ENCODE peak calls at places on chromosomes 12 and 14, in seven cellular contexts. Z is NCI-H524, E is NT2/D1, A is GM12865, L is NCI-H345, U is A673, I is lower lobe of right lung. T is an unnamed sample.

GRCh38 chr12:46475972-46476645 is 103.5 kb upstream of the SLC38A2 start:
- DNase-seq in Z (no peak), E (no peak), A (no peak), L (no peak), U (no peak), I (no peak), T (no peak)

GRCh38 chr14:96929969-96930368 is 132.8 kb downstream of the VRK1 start:
- DNase-seq in Z (no peak), E (no peak), A (no peak), L (no peak), U (no peak), I (no peak), T (no peak)

GRCh38 chr12:119153477-119154434 is 25.0 kb upstream of the HSPB8 start:
- DNase-seq in Z (no peak), E (peak; percentile 97), A (peak; percentile 4), L (no peak), U (peak; percentile 25), I (peak; percentile 81), T (no peak)

GRCh38 chr14:54773171-54774006 is 129.2 kb downstream of the GCH1 start:
- DNase-seq in Z (peak; percentile 93), E (peak; percentile 87), A (peak; percentile 76), L (peak; percentile 77), U (peak; percentile 97), I (peak; percentile 82), T (peak; percentile 80)

GRCh38 chr12:22453511-22453910 is 90.8 kb downstream of the C2CD5 start:
- DNase-seq in Z (no peak), E (no peak), A (no peak), L (no peak), U (no peak), I (no peak), T (no peak)

GRCh38 chr12:108646597-108647190 is 13.0 kb upstream of the SELPLG start:
- DNase-seq in Z (no peak), E (no peak), A (no peak), L (no peak), U (no peak), I (no peak), T (no peak)

GRCh38 chr12:24960222-24960855 is 11.4 kb upstream of the BCAT1 start:
- DNase-seq in Z (peak; percentile 59), E (peak; percentile 89), A (peak; percentile 73), L (no peak), U (peak; percentile 73), I (no peak), T (no peak)

GRCh38 chr14:41299924-41300323 is 306.8 kb upstream of the LRFN5 start:
- DNase-seq in Z (no peak), E (no peak), A (no peak), L (no peak), U (no peak), I (no peak), T (no peak)

GRCh38 chr12:71157601-71158233 is at the start of gene TSPAN8:
- DNase-seq in Z (peak; percentile 46), E (no peak), A (no peak), L (peak; percentile 57), U (peak; percentile 57), I (no peak), T (no peak)

GRCh38 chr14:103693514-103693913 is 21.7 kb downstream of the XRCC3 start:
- DNase-seq in Z (no peak), E (no peak), A (no peak), L (no peak), U (no peak), I (peak; percentile 86), T (no peak)

GRCh38 chr14:94685681-94686485 is 73.7 kb downstream of the SERPINA3 start:
- DNase-seq in Z (no peak), E (no peak), A (no peak), L (no peak), U (no peak), I (no peak), T (no peak)

GRCh38 chr12:51217968-51218606 is at the start of gene POU6F1:
- DNase-seq in Z (peak; percentile 75), E (peak; percentile 87), A (peak; percentile 84), L (peak; percentile 67), U (peak; percentile 93), I (peak; percentile 77), T (peak; percentile 77)

GRCh38 chr12:7241404-7242005 is 52.0 kb downstream of the PEX5 start:
- DNase-seq in Z (no peak), E (no peak), A (no peak), L (no peak), U (no peak), I (no peak), T (no peak)

GRCh38 chr12:51925400-51926063 is 18.2 kb downstream of the ACVRL1 start:
- DNase-seq in Z (no peak), E (no peak), A (no peak), L (no peak), U (no peak), I (no peak), T (no peak)

GRCh38 chr12:73892181-73892580 is 645.5 kb upstream of the ATXN7L3B start:
- DNase-seq in Z (peak; percentile 42), E (no peak), A (no peak), L (no peak), U (peak; percentile 16), I (no peak), T (no peak)

GRCh38 chr12:92136883-92137582 is 8.6 kb downstream of the BTG1 start:
- DNase-seq in Z (no peak), E (no peak), A (peak; percentile 51), L (no peak), U (peak; percentile 54), I (no peak), T (peak; percentile 42)

GRCh38 chr14:92613008-92613658 is 99.6 kb downstream of the RIN3 start:
- DNase-seq in Z (peak; percentile 61), E (peak; percentile 42), A (peak; percentile 51), L (peak; percentile 31), U (peak; percentile 35), I (peak; percentile 71), T (peak; percentile 80)

GRCh38 chr14:75514673-75515630 is 7.3 kb upstream of the BATF start:
- DNase-seq in Z (no peak), E (no peak), A (peak; percentile 90), L (no peak), U (no peak), I (peak; percentile 64), T (no peak)

GRCh38 chr12:103814436-103814835 is 26.6 kb downstream of the NT5DC3 start:
- DNase-seq in Z (no peak), E (no peak), A (no peak), L (no peak), U (no peak), I (no peak), T (no peak)

T was measured in HAP-1.